ENCODE peak calls at places on chromosomes 1 and 21, in eight cellular contexts. B is activated T-cell treated with anti-CD3 and anti-CD28 coated beads, Interleukin-2, amount 50 U/mL, for 72 hours; C is activated CD4-positive, CD25-positive, alpha-beta regulatory T cell treated with anti-CD3 and anti-CD28 coated beads, Interleukin-2, amount 50 U/mL, for 24 hours; X is left cardiac atrium; Y is naive thymus-derived CD4-positive, alpha-beta T cell; J is right cardiac atrium; Z is HepG2; T is HCT116. G is an unnamed sample.

GRCh38 chr1:93442276-93442675 is 5.6 kb upstream of the FNBP1L start:
- ATAC-seq in B (no peak), X (no peak), C (no peak), T (peak), J (no peak), Z (no peak), Y (no peak), G (no peak)

GRCh38 chr1:184621262-184621661 is 133.4 kb downstream of the EDEM3 start:
- ATAC-seq in T (no peak), J (peak), C (no peak), B (no peak), Z (no peak), Y (no peak), X (peak), G (no peak)

GRCh38 chr1:39277876-39278275 is 73.4 kb downstream of the MACF1 start:
- ATAC-seq in B (no peak), T (no peak), Z (no peak), C (no peak), J (no peak), X (no peak), Y (no peak), G (no peak)

GRCh38 chr1:209222826-209223225 is 360.7 kb upstream of the CAMK1G start:
- ATAC-seq in T (no peak), Y (no peak), B (no peak), C (no peak), Z (no peak), J (no peak), X (no peak), G (no peak)

GRCh38 chr1:214637722-214638473 is 34.9 kb downstream of the CENPF start:
- ATAC-seq in X (no peak), T (peak), B (peak), C (peak), Y (peak), J (no peak), Z (peak), G (peak)

GRCh38 chr1:211928993-211929637 is 98.6 kb upstream of the LPGAT1 start:
- ATAC-seq in B (no peak), Z (peak), Y (peak), T (no peak), X (no peak), J (no peak), C (no peak), G (no peak)

GRCh38 chr1:37035828-37036666 is 1.7 kb upstream of the GRIK3 start:
- ATAC-seq in C (no peak), Z (peak), X (no peak), B (peak), Y (no peak), J (no peak), T (no peak), G (no peak)

GRCh38 chr21:29486306-29486705 is 187.6 kb downstream of the BACH1 start:
- ATAC-seq in B (no peak), C (no peak), Y (no peak), J (no peak), Z (no peak), X (no peak), T (no peak), G (no peak)